ENCODE peak calls at places on chromosomes 6 and 20, in eight cellular contexts. S is neural crest cell; I is stimulated activated naive CD8-positive, alpha-beta T cell treated with anti-CD3 and anti-CD28 coated beads, Interleukin-15, amount 100 ng/mL, for 72 hours; O is NCI-H1092 treated with DMSO at 0.1 percent for 48 hours; M is pancreas; C is left ventricle myocardium inferior; X is HS-27A; W is A172. F is an unnamed sample.

GRCh38 chr6:14664112-14664592 is 546.6 kb downstream of the CD83 start:
- DNase-seq in S (no peak), I (peak), O (no peak), M (no peak), C (no peak), X (no peak), W (no peak), F (peak)

GRCh38 chr6:61614119-61614518 is 671.9 kb downstream of the KHDRBS2 start:
- DNase-seq in S (no peak), I (no peak), O (no peak), M (no peak), C (no peak), X (no peak), W (no peak), F (no peak)

GRCh38 chr6:144335914-144336313 is 50.8 kb downstream of the UTRN start:
- DNase-seq in S (no peak), I (peak), O (no peak), M (no peak), C (no peak), X (no peak), W (peak), F (peak)

GRCh38 chr6:138115877-138116660 is 8.8 kb upstream of the PERP start:
- DNase-seq in S (no peak), I (peak), O (peak), M (no peak), C (no peak), X (peak), W (peak), F (peak)

GRCh38 chr6:5012531-5012930 is 8.7 kb upstream of the RPP40 start:
- DNase-seq in S (no peak), I (no peak), O (no peak), M (no peak), C (no peak), X (no peak), W (no peak), F (no peak)

GRCh38 chr6:111765681-111766523 is 107.3 kb downstream of the FYN start:
- DNase-seq in S (no peak), I (no peak), O (no peak), M (no peak), C (no peak), X (no peak), W (no peak), F (no peak)

GRCh38 chr6:155108070-155108815 is 113.1 kb downstream of the TIAM2 start:
- DNase-seq in S (no peak), I (no peak), O (no peak), M (no peak), C (no peak), X (no peak), W (no peak), F (no peak)

GRCh38 chr20:37498066-37498702 is 22.9 kb upstream of the NNAT start:
- DNase-seq in S (no peak), I (no peak), O (no peak), M (no peak), C (no peak), X (peak), W (no peak), F (no peak)

GRCh38 chr6:132054525-132054924 is 103.4 kb upstream of the CCN2 start:
- DNase-seq in S (no peak), I (no peak), O (no peak), M (no peak), C (no peak), X (peak), W (no peak), F (no peak)

GRCh38 chr20:57688864-57689263 is 21.0 kb downstream of the PMEPA1 start:
- DNase-seq in S (no peak), I (no peak), O (peak), M (no peak), C (peak), X (no peak), W (no peak), F (no peak)

GRCh38 chr6:164106345-164106769 is 691.8 kb downstream of the QKI start:
- DNase-seq in S (peak), I (no peak), O (no peak), M (no peak), C (peak), X (no peak), W (peak), F (no peak)

GRCh38 chr6:116528163-116528562 is 16.7 kb downstream of the CALHM5 start:
- DNase-seq in S (no peak), I (no peak), O (no peak), M (no peak), C (no peak), X (no peak), W (no peak), F (no peak)

GRCh38 chr6:80165819-80166218 is 59.3 kb downstream of the BCKDHB start:
- DNase-seq in S (no peak), I (no peak), O (no peak), M (no peak), C (no peak), X (no peak), W (no peak), F (no peak)

GRCh38 chr6:134379086-134379485 is 61.2 kb upstream of the SGK1 start:
- DNase-seq in S (no peak), I (peak), O (no peak), M (peak), C (no peak), X (no peak), W (no peak), F (peak)

GRCh38 chr20:2799688-2800589 is 488 bp downstream of the CPXM1 start:
- DNase-seq in S (peak), I (no peak), O (no peak), M (no peak), C (no peak), X (no peak), W (no peak), F (no peak)

GRCh38 chr6:154039231-154039842 is at the start of gene OPRM1:
- DNase-seq in S (peak), I (peak), O (no peak), M (peak), C (peak), X (no peak), W (no peak), F (no peak)

GRCh38 chr20:17617868-17618672 is 48.2 kb downstream of the DSTN start:
- DNase-seq in S (no peak), I (no peak), O (no peak), M (peak), C (peak), X (no peak), W (no peak), F (no peak)

GRCh38 chr6:5457983-5458683 is 196.8 kb downstream of the FARS2 start:
- DNase-seq in S (no peak), I (no peak), O (peak), M (peak), C (no peak), X (no peak), W (no peak), F (no peak)

GRCh38 chr6:34866509-34866908 is 21.3 kb downstream of the TAF11 start:
- DNase-seq in S (no peak), I (no peak), O (no peak), M (no peak), C (no peak), X (no peak), W (no peak), F (no peak)

GRCh38 chr20:41373384-41373783 is 6.8 kb upstream of the EMILIN3 start:
- DNase-seq in S (no peak), I (no peak), O (no peak), M (no peak), C (no peak), X (no peak), W (no peak), F (no peak)

GRCh38 chr6:2655844-2656433 is 94.8 kb downstream of the MYLK4 start:
- DNase-seq in S (no peak), I (no peak), O (no peak), M (no peak), C (no peak), X (no peak), W (no peak), F (no peak)

GRCh38 chr20:17761612-17762011 is 61.8 kb downstream of the BANF2 start:
- DNase-seq in S (no peak), I (no peak), O (no peak), M (no peak), C (no peak), X (no peak), W (no peak), F (no peak)

GRCh38 chr6:2623348-2623747 is 127.4 kb downstream of the MYLK4 start:
- DNase-seq in S (no peak), I (no peak), O (no peak), M (no peak), C (no peak), X (no peak), W (no peak), F (no peak)

GRCh38 chr6:137744877-137745276 is 122.2 kb upstream of the TNFAIP3 start:
- DNase-seq in S (no peak), I (no peak), O (no peak), M (no peak), C (no peak), X (no peak), W (no peak), F (no peak)

GRCh38 chr6:133699986-133700385 is 188.9 kb upstream of the TCF21 start:
- DNase-seq in S (no peak), I (no peak), O (no peak), M (no peak), C (no peak), X (no peak), W (no peak), F (no peak)

GRCh38 chr6:158500016-158500735 is 59.7 kb upstream of the TMEM181 start:
- DNase-seq in S (no peak), I (no peak), O (peak), M (no peak), C (no peak), X (no peak), W (peak), F (no peak)

GRCh38 chr20:420721-421574 is 12.8 kb downstream of the RBCK1 start:
- DNase-seq in S (no peak), I (no peak), O (no peak), M (peak), C (no peak), X (no peak), W (no peak), F (no peak)

GRCh38 chr6:11601776-11602605 is 64.4 kb downstream of the TMEM170B start:
- DNase-seq in S (no peak), I (no peak), O (no peak), M (no peak), C (no peak), X (no peak), W (no peak), F (no peak)

GRCh38 chr6:151265282-151265681 is 25.5 kb downstream of the AKAP12 start:
- DNase-seq in S (no peak), I (no peak), O (no peak), M (no peak), C (no peak), X (no peak), W (no peak), F (no peak)

GRCh38 chr20:23920936-23921335 is 41.4 kb upstream of the CST5 start:
- DNase-seq in S (no peak), I (no peak), O (peak), M (no peak), C (no peak), X (no peak), W (no peak), F (no peak)

GRCh38 chr6:6674872-6675271 is 86.4 kb downstream of the LY86 start:
- DNase-seq in S (no peak), I (no peak), O (no peak), M (no peak), C (no peak), X (no peak), W (no peak), F (no peak)

GRCh38 chr6:131916847-131917246 is 34.3 kb downstream of the CCN2 start:
- DNase-seq in S (no peak), I (no peak), O (no peak), M (no peak), C (no peak), X (no peak), W (no peak), F (no peak)

GRCh38 chr6:121531658-121532167 is 96.3 kb downstream of the GJA1 start:
- DNase-seq in S (no peak), I (no peak), O (no peak), M (no peak), C (no peak), X (no peak), W (no peak), F (no peak)

F was measured in stimulated activated naive B cell treated with anti-CD40 and anti-IgM and Interleukin-4, amounts not matched to agents 10 μg/mL and 1 μg/mL and 100 μg/mL, for 72 hours.